ENCODE peak calls at places on chromosomes 16 and 17, in six cellular contexts. One of them, this sample, is unnamed.

GRCh38 chr17:4740025-4740351 is 260 bp upstream of the CXCL16 start:
- DNase-seq in NT2/D1: no peak
- DNase-seq in CD8-positive, alpha-beta T cell: no peak
- DNase-seq in heart right ventricle: no peak
- DNase-seq in dorsolateral prefrontal cortex: no peak
- DNase-seq in endodermal cell: no peak
- DNase-seq in this sample: no peak

GRCh38 chr17:32161029-32161428 is 18.7 kb downstream of the RHOT1 start:
- DNase-seq in dorsolateral prefrontal cortex: no peak
- DNase-seq in endodermal cell: no peak
- DNase-seq in CD8-positive, alpha-beta T cell: no peak
- DNase-seq in NT2/D1: no peak
- DNase-seq in heart right ventricle: no peak
- DNase-seq in this sample: no peak

GRCh38 chr17:44217738-44218343 is 1.6 kb downstream of the UBTF start:
- DNase-seq in NT2/D1: no peak
- DNase-seq in endodermal cell: no peak
- DNase-seq in CD8-positive, alpha-beta T cell: no peak
- DNase-seq in dorsolateral prefrontal cortex: no peak
- DNase-seq in heart right ventricle: no peak
- DNase-seq in this sample: no peak

GRCh38 chr16:88442811-88443576 is 10.1 kb upstream of the ZFPM1 start:
- DNase-seq in heart right ventricle: peak
- DNase-seq in NT2/D1: peak
- DNase-seq in CD8-positive, alpha-beta T cell: peak
- DNase-seq in dorsolateral prefrontal cortex: peak
- DNase-seq in endodermal cell: peak
- DNase-seq in this sample: no peak

GRCh38 chr16:69890114-69890890 is 60.8 kb upstream of the CLEC18A start:
- DNase-seq in CD8-positive, alpha-beta T cell: no peak
- DNase-seq in endodermal cell: peak
- DNase-seq in dorsolateral prefrontal cortex: peak
- DNase-seq in NT2/D1: peak
- DNase-seq in heart right ventricle: peak
- DNase-seq in this sample: peak

GRCh38 chr16:89010210-89010925 is 33.4 kb upstream of the CBFA2T3 start:
- DNase-seq in NT2/D1: no peak
- DNase-seq in CD8-positive, alpha-beta T cell: no peak
- DNase-seq in endodermal cell: peak
- DNase-seq in dorsolateral prefrontal cortex: no peak
- DNase-seq in heart right ventricle: no peak
- DNase-seq in this sample: no peak

GRCh38 chr16:89655062-89655643 is 2.4 kb downstream of the CHMP1A start:
- DNase-seq in NT2/D1: no peak
- DNase-seq in CD8-positive, alpha-beta T cell: no peak
- DNase-seq in endodermal cell: no peak
- DNase-seq in heart right ventricle: no peak
- DNase-seq in dorsolateral prefrontal cortex: no peak
- DNase-seq in this sample: no peak

GRCh38 chr17:4934173-4934979 is 2.3 kb downstream of the GP1BA start:
- DNase-seq in NT2/D1: no peak
- DNase-seq in endodermal cell: peak
- DNase-seq in CD8-positive, alpha-beta T cell: no peak
- DNase-seq in dorsolateral prefrontal cortex: peak
- DNase-seq in heart right ventricle: peak
- DNase-seq in this sample: no peak

GRCh38 chr17:40936976-40937375 is 470 bp downstream of the KRT23 start:
- DNase-seq in dorsolateral prefrontal cortex: no peak
- DNase-seq in CD8-positive, alpha-beta T cell: no peak
- DNase-seq in endodermal cell: peak
- DNase-seq in NT2/D1: no peak
- DNase-seq in heart right ventricle: no peak
- DNase-seq in this sample: no peak

GRCh38 chr17:49941427-49941826 is 27.6 kb upstream of the DLX4 start:
- DNase-seq in CD8-positive, alpha-beta T cell: no peak
- DNase-seq in heart right ventricle: no peak
- DNase-seq in endodermal cell: no peak
- DNase-seq in NT2/D1: no peak
- DNase-seq in dorsolateral prefrontal cortex: no peak
- DNase-seq in this sample: no peak

GRCh38 chr16:71572497-71573116 is 4.3 kb downstream of the TAT start:
- DNase-seq in CD8-positive, alpha-beta T cell: no peak
- DNase-seq in dorsolateral prefrontal cortex: no peak
- DNase-seq in heart right ventricle: no peak
- DNase-seq in NT2/D1: no peak
- DNase-seq in endodermal cell: no peak
- DNase-seq in this sample: no peak

GRCh38 chr17:80795090-80795609 is 196.5 kb upstream of the CHMP6 start:
- DNase-seq in endodermal cell: peak
- DNase-seq in CD8-positive, alpha-beta T cell: no peak
- DNase-seq in heart right ventricle: no peak
- DNase-seq in NT2/D1: no peak
- DNase-seq in dorsolateral prefrontal cortex: no peak
- DNase-seq in this sample: no peak

GRCh38 chr16:16149710-16150116 is 73.6 kb downstream of the ABCC6 start:
- DNase-seq in heart right ventricle: no peak
- DNase-seq in endodermal cell: no peak
- DNase-seq in NT2/D1: no peak
- DNase-seq in dorsolateral prefrontal cortex: no peak
- DNase-seq in CD8-positive, alpha-beta T cell: no peak
- DNase-seq in this sample: no peak

GRCh38 chr17:53142890-53143289 is 679.8 kb upstream of the KIF2B start:
- DNase-seq in dorsolateral prefrontal cortex: no peak
- DNase-seq in NT2/D1: peak
- DNase-seq in CD8-positive, alpha-beta T cell: no peak
- DNase-seq in endodermal cell: peak
- DNase-seq in heart right ventricle: no peak
- DNase-seq in this sample: no peak

GRCh38 chr17:27289856-27290255 is 4.1 kb upstream of the WSB1 start:
- DNase-seq in CD8-positive, alpha-beta T cell: no peak
- DNase-seq in NT2/D1: no peak
- DNase-seq in dorsolateral prefrontal cortex: no peak
- DNase-seq in endodermal cell: no peak
- DNase-seq in heart right ventricle: no peak
- DNase-seq in this sample: no peak

GRCh38 chr16:1979271-1980025 is 1.8 kb downstream of the NOXO1 start:
- DNase-seq in dorsolateral prefrontal cortex: peak
- DNase-seq in heart right ventricle: no peak
- DNase-seq in NT2/D1: no peak
- DNase-seq in CD8-positive, alpha-beta T cell: no peak
- DNase-seq in endodermal cell: peak
- DNase-seq in this sample: no peak

GRCh38 chr16:1980026-1980769 is 1.1 kb downstream of the NOXO1 start:
- DNase-seq in heart right ventricle: no peak
- DNase-seq in dorsolateral prefrontal cortex: no peak
- DNase-seq in endodermal cell: peak
- DNase-seq in NT2/D1: no peak
- DNase-seq in CD8-positive, alpha-beta T cell: no peak
- DNase-seq in this sample: no peak

GRCh38 chr16:1976951-1977874 is 4.1 kb downstream of the NOXO1 start:
- DNase-seq in CD8-positive, alpha-beta T cell: no peak
- DNase-seq in NT2/D1: no peak
- DNase-seq in endodermal cell: no peak
- DNase-seq in heart right ventricle: no peak
- DNase-seq in dorsolateral prefrontal cortex: no peak
- DNase-seq in this sample: no peak

GRCh38 chr16:1977875-1978268 is 3.4 kb downstream of the NOXO1 start:
- DNase-seq in CD8-positive, alpha-beta T cell: no peak
- DNase-seq in endodermal cell: no peak
- DNase-seq in heart right ventricle: no peak
- DNase-seq in NT2/D1: no peak
- DNase-seq in dorsolateral prefrontal cortex: no peak
- DNase-seq in this sample: no peak

GRCh38 chr16:1978476-1979120 is 2.7 kb downstream of the NOXO1 start:
- DNase-seq in endodermal cell: no peak
- DNase-seq in NT2/D1: no peak
- DNase-seq in heart right ventricle: no peak
- DNase-seq in CD8-positive, alpha-beta T cell: no peak
- DNase-seq in dorsolateral prefrontal cortex: no peak
- DNase-seq in this sample: no peak
- H3K4me3 ChIP-seq in endodermal cell: no peak
- H3K4me3 ChIP-seq in NT2/D1: no peak
- H3K4me3 ChIP-seq in heart right ventricle: no peak
- H3K4me3 ChIP-seq in CD8-positive, alpha-beta T cell: no peak
- H3K4me3 ChIP-seq in dorsolateral prefrontal cortex: no peak
- H3K4me3 ChIP-seq in this sample: no peak

DNA sequence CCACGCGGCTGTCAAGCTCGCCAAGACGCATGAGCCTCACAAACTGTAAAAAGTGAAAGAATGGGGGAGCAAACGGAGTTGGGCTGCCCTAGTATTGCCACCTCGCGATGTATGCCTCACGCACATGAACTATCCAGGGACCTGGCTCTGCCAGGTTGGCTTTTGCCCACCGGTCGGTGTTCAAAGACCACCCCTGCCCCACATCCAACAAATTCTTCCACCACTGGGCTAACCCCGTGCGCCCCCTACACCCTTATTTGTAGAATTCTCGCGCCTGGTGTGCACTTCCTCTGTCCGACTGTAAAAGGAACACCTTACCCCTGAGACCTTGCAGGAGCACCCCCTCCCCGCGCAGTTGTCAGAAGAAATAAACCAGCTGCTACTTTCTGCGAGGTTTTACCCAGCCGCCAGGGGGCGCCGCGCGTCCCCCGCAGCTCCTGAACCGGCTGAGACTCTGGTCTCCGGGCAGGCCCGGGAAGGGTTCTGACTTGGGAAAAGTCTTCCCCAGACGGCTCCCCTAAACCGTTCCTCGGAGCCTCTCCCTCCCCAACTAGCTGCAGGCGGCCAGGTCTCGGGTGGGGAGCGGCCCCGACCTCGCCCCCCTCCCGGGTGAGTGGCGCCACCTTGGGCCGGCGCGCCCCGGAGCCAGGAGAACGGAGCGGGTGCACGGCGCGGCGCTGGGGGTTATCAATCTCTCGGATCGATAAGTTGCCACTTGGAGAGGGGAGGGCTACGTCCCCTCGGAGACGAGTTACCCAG is 1.7 kb upstream of the ZNF423 start:
- DNase-seq in CD8-positive, alpha-beta T cell: no peak
- DNase-seq in dorsolateral prefrontal cortex: no peak
- DNase-seq in heart right ventricle: peak
- DNase-seq in NT2/D1: peak
- DNase-seq in endodermal cell: peak
- DNase-seq in this sample: no peak
- H3K4me3 ChIP-seq in CD8-positive, alpha-beta T cell: no peak
- H3K4me3 ChIP-seq in dorsolateral prefrontal cortex: peak
- H3K4me3 ChIP-seq in heart right ventricle: peak
- H3K4me3 ChIP-seq in NT2/D1: peak
- H3K4me3 ChIP-seq in endodermal cell: peak
- H3K4me3 ChIP-seq in this sample: peak

DNA sequence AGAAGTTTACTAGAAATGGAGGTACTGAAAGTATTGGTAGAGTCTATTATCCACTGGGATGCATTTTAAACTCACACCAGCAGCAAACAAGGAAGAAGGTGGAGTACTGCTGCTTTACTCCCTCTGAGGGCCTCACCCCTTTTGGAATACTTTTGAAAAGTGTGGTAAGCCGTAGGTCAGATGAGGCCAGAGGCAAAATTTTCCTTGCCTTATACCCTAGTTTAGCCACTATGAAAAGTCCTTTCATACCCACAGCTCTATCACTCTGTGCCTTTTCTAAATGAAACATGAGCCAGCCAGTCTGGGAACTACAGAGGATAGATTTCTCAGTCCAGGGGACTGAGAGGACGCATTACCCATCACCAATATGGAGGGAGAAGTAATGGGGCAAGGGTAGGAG is 14.0 kb downstream of the GDE1 start:
- DNase-seq in dorsolateral prefrontal cortex: no peak
- DNase-seq in endodermal cell: no peak
- DNase-seq in CD8-positive, alpha-beta T cell: no peak
- DNase-seq in NT2/D1: no peak
- DNase-seq in heart right ventricle: no peak
- DNase-seq in this sample: no peak
- H3K4me3 ChIP-seq in dorsolateral prefrontal cortex: no peak
- H3K4me3 ChIP-seq in endodermal cell: no peak
- H3K4me3 ChIP-seq in CD8-positive, alpha-beta T cell: no peak
- H3K4me3 ChIP-seq in NT2/D1: no peak
- H3K4me3 ChIP-seq in heart right ventricle: no peak
- H3K4me3 ChIP-seq in this sample: no peak

GRCh38 chr17:29586676-29587469 is 2.6 kb downstream of the GIT1 start:
- DNase-seq in heart right ventricle: no peak
- DNase-seq in CD8-positive, alpha-beta T cell: no peak
- DNase-seq in dorsolateral prefrontal cortex: no peak
- DNase-seq in endodermal cell: peak
- DNase-seq in NT2/D1: no peak
- DNase-seq in this sample: no peak

GRCh38 chr17:29588561-29589411 is 662 bp downstream of the GIT1 start:
- DNase-seq in dorsolateral prefrontal cortex: no peak
- DNase-seq in CD8-positive, alpha-beta T cell: peak
- DNase-seq in endodermal cell: peak
- DNase-seq in heart right ventricle: peak
- DNase-seq in NT2/D1: no peak
- DNase-seq in this sample: no peak

GRCh38 chr17:29588017-29588557 is 1.4 kb downstream of the GIT1 start:
- DNase-seq in dorsolateral prefrontal cortex: no peak
- DNase-seq in endodermal cell: no peak
- DNase-seq in heart right ventricle: no peak
- DNase-seq in NT2/D1: no peak
- DNase-seq in CD8-positive, alpha-beta T cell: no peak
- DNase-seq in this sample: no peak

GRCh38 chr17:29589524-29590260 is at the start of gene GIT1:
- DNase-seq in endodermal cell: peak
- DNase-seq in NT2/D1: no peak
- DNase-seq in heart right ventricle: peak
- DNase-seq in dorsolateral prefrontal cortex: peak
- DNase-seq in CD8-positive, alpha-beta T cell: peak
- DNase-seq in this sample: no peak

GRCh38 chr17:29587591-29587990 is 1.9 kb downstream of the GIT1 start:
- DNase-seq in endodermal cell: peak
- DNase-seq in CD8-positive, alpha-beta T cell: no peak
- DNase-seq in heart right ventricle: no peak
- DNase-seq in NT2/D1: no peak
- DNase-seq in dorsolateral prefrontal cortex: no peak
- DNase-seq in this sample: no peak
- H3K4me3 ChIP-seq in endodermal cell: peak
- H3K4me3 ChIP-seq in CD8-positive, alpha-beta T cell: peak
- H3K4me3 ChIP-seq in heart right ventricle: peak
- H3K4me3 ChIP-seq in NT2/D1: no peak
- H3K4me3 ChIP-seq in dorsolateral prefrontal cortex: peak
- H3K4me3 ChIP-seq in this sample: peak

This sample was measured in BJ.